ENCODE peak calls at places on chromosomes 11 and 22, in four cellular contexts. C is K562, L is activated B cell treated with CpG ODN at 0.5 μM for 24 hours, I is HCT116. T is an unnamed sample.

GRCh38 chr11:10298342-10298741 is 4.3 kb upstream of the SBF2 start:
- DNase-seq in C (no peak), L (no peak), I (no peak), T (no peak)

GRCh38 chr22:39248254-39248653 is 3.5 kb upstream of the PDGFB start:
- DNase-seq in C (no peak), L (no peak), I (no peak), T (no peak)

GRCh38 chr11:117554601-117555333 is 227.1 kb downstream of the CEP164 start:
- DNase-seq in C (no peak), L (no peak), I (no peak), T (no peak)

GRCh38 chr11:44775366-44776356 is 48.9 kb downstream of the TSPAN18 start:
- DNase-seq in C (peak; percentile 83), L (peak; percentile 37), I (peak; percentile 69), T (no peak)

GRCh38 chr11:64971421-64972233 is at the start of gene MAJIN:
- DNase-seq in C (peak; percentile 93), L (peak; percentile 83), I (no peak), T (peak; percentile 34)

GRCh38 chr11:63212742-63213141 is 30.7 kb downstream of the SLC22A25 start:
- DNase-seq in C (peak; percentile 41), L (no peak), I (peak; percentile 10), T (no peak)

GRCh38 chr11:124892750-124893454 is 4.8 kb downstream of the ROBO4 start:
- DNase-seq in C (no peak), L (no peak), I (no peak), T (no peak)

GRCh38 chr11:103069367-103069766 is 22.6 kb downstream of the DCUN1D5 start:
- DNase-seq in C (no peak), L (no peak), I (no peak), T (no peak)

GRCh38 chr11:77510095-77510494 is 36.2 kb upstream of the PAK1 start:
- DNase-seq in C (no peak), L (no peak), I (no peak), T (no peak)

GRCh38 chr11:106727261-106727660 is 291.0 kb downstream of the GUCY1A2 start:
- DNase-seq in C (no peak), L (no peak), I (no peak), T (no peak)

GRCh38 chr11:41849250-41849649 is 389.8 kb upstream of the LRRC4C start:
- DNase-seq in C (no peak), L (no peak), I (no peak), T (no peak)

GRCh38 chr11:69257838-69258658 is 35.9 kb upstream of the MYEOV start:
- DNase-seq in C (no peak), L (no peak), I (no peak), T (no peak)

GRCh38 chr11:89347071-89347470 is 144.1 kb downstream of the NOX4 start:
- DNase-seq in C (no peak), L (no peak), I (no peak), T (no peak)

GRCh38 chr11:75768112-75768908 is at the start of gene DGAT2:
- DNase-seq in C (peak; percentile 94), L (peak; percentile 84), I (peak; percentile 47), T (peak; percentile 67)

GRCh38 chr11:63769044-63769718 is 606 bp upstream of the ZFTA start:
- DNase-seq in C (peak; percentile 64), L (peak; percentile 64), I (no peak), T (no peak)

GRCh38 chr11:72703281-72704008 is 29.2 kb upstream of the PDE2A start:
- DNase-seq in C (no peak), L (no peak), I (no peak), T (no peak)

GRCh38 chr11:65316979-65317786 is 2.5 kb downstream of the CDC42EP2 start:
- DNase-seq in C (peak; percentile 48), L (no peak), I (peak; percentile 55), T (no peak)

DNA sequence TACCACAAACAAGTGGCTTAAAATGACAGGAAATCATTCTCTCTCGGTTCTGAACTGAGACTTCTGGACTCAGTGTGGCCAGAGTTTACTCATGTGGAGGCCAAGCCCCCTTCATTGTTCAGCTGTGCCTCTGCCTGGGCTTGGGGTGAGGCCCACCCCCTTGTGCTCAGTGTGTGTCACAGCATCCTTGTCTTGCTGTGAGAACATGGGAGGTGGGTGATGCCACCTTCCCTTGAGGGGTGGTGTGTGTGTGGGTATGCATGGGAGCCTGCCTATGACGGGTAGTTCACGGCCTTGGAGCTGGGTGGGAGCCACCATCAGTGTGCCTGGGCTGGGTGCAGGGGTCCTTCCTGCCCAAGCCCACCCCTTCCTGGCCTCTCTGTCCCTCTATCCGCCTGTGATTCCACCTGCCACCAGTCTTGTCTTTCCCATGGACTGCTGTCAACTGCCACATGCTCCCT is 101.7 kb downstream of the MORC2 start:
- DNase-seq in C (no peak), L (no peak), I (no peak), T (no peak)
- TF ChIP-seq CTCF in C (peak; percentile 25), L (no peak), I (peak; percentile 36), T (no peak)

GRCh38 chr11:28464252-28464867 is 356.2 kb downstream of the METTL15 start:
- DNase-seq in C (no peak), L (no peak), I (no peak), T (no peak)

GRCh38 chr11:28461338-28461737 is 353.1 kb downstream of the METTL15 start:
- DNase-seq in C (no peak), L (no peak), I (no peak), T (no peak)

GRCh38 chr11:28461846-28462245 is 353.7 kb downstream of the METTL15 start:
- DNase-seq in C (no peak), L (no peak), I (no peak), T (no peak)

GRCh38 chr11:28466506-28466905 is 358.3 kb downstream of the METTL15 start:
- DNase-seq in C (no peak), L (no peak), I (no peak), T (no peak)

GRCh38 chr11:28463826-28464225 is 355.6 kb downstream of the METTL15 start:
- DNase-seq in C (no peak), L (no peak), I (no peak), T (no peak)
- TF ChIP-seq CTCF in C (no peak), L (no peak), I (no peak), T (no peak)

GRCh38 chr11:104256525-104256924 is 92.6 kb upstream of the PDGFD start:
- DNase-seq in C (no peak), L (no peak), I (no peak), T (no peak)
- TF ChIP-seq CTCF in C (no peak), L (no peak), I (peak; percentile 32), T (no peak)

GRCh38 chr11:36268337-36268931 is 20.8 kb downstream of the COMMD9 start:
- DNase-seq in C (no peak), L (no peak), I (no peak), T (no peak)

GRCh38 chr11:36273110-36273509 is 16.1 kb downstream of the COMMD9 start:
- DNase-seq in C (no peak), L (no peak), I (no peak), T (no peak)

GRCh38 chr11:36266767-36267166 is 22.5 kb downstream of the COMMD9 start:
- DNase-seq in C (no peak), L (no peak), I (no peak), T (no peak)

GRCh38 chr11:36265793-36266628 is 23.2 kb downstream of the COMMD9 start:
- DNase-seq in C (peak; percentile 74), L (peak; percentile 52), I (peak; percentile 19), T (peak; percentile 51)

DNA sequence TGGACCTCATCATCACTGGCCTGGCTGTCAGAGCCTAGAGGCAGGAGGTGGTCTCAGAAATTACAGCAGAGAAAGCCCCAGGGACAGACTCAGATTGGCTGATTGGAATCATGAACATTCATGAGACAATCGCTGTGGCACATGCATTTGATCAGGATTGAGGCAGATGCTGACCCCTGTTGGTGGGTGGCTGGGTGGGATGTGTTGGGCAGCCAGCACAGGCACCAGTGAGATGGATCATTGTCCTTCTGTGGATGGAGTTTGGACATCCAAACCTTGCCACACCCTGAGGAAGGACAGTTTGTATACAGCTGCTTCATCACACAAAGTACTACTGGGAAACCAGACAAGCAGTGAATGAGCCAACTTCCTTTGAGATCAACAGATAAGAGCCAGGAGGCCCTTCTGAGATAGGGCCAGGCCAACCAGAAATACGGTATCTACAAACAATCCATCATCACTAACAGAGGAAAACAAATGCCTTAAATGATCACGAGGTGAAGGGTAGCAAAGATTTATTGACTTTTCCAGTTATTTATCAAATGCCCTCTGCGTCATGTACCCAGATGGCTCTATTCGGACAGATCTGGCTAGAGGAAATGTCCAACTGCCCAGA is 17.3 kb downstream of the COMMD9 start:
- DNase-seq in C (no peak), L (no peak), I (no peak), T (no peak)
- TF ChIP-seq CTCF in C (peak; percentile 11), L (no peak), I (peak; percentile 7), T (no peak)

DNA sequence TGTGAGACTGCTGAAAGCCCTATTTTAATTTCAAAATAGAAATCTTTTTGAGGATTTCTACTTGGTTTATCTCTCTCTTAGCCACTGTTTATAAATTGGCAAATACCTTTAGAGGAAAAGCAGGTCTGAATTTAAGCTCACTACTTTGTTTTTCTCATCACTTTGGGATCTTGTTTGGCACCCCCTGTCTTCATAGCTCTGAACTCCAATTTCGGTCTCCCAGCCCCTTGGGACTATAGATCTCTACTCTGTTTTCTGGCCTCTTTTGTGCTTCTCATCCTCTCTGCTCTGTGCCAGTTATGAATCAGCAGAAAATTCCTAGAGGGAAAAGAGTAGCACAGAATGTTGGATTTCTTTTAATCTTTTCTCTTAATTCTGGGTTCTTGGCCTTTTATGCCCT is 118.3 kb downstream of the CYP2R1 start:
- DNase-seq in C (peak; percentile 14), L (no peak), I (no peak), T (no peak)
- TF ChIP-seq CTCF in C (peak; percentile 26), L (no peak), I (peak; percentile 52), T (peak; percentile 38)

GRCh38 chr22:45969414-45969799 is 7.6 kb downstream of the WNT7B start:
- DNase-seq in C (no peak), L (no peak), I (no peak), T (no peak)
- TF ChIP-seq CTCF in C (peak; percentile 16), L (no peak), I (peak; percentile 49), T (peak; percentile 37)

GRCh38 chr11:20565236-20565635 is 34.2 kb upstream of the SLC6A5 start:
- DNase-seq in C (no peak), L (no peak), I (no peak), T (no peak)
- TF ChIP-seq CTCF in C (no peak), L (no peak), I (no peak), T (no peak)

T was measured in progenitor cell of endocrine pancreas.